ENCODE peak calls at places on chromosomes 6 and 20, in eight cellular contexts. Z is lower lobe of right lung; H is activated CD4-positive, alpha-beta memory T cell treated with anti-CD3 and anti-CD28 coated beads, Interleukin-2, amount 10 ng/mL, durations not matched to agents 7 days and 5 days; A is stimulated activated CD4-positive, alpha-beta T cell treated with anti-CD3 and anti-CD28 coated beads, Interleukin-12 subunit alpha, Interleukin-12 subunit beta, amount 100 ng/mL, for 4 hours; U is cardiac muscle cell; C is stimulated activated CD8-positive, alpha-beta memory T cell treated with anti-CD3 and anti-CD28 coated beads, Interleukin-4, amount 100 ng/mL, for 4 hours; V is AG04449; L is epithelial cell of esophagus. S is an unnamed sample.

GRCh38 chr6:11584264-11584663 is 46.7 kb downstream of the TMEM170B start:
- DNase-seq in Z (no peak), H (no peak), A (no peak), U (no peak), C (no peak), V (no peak), L (no peak), S (no peak)

GRCh38 chr20:11686900-11687543 is 230.7 kb upstream of the BTBD3 start:
- DNase-seq in Z (peak; percentile 34), H (no peak), A (no peak), U (peak; percentile 36), C (no peak), V (no peak), L (no peak), S (no peak)

GRCh38 chr6:127641905-127642304 is 64.9 kb downstream of the C6orf58 start:
- DNase-seq in Z (no peak), H (no peak), A (no peak), U (peak; percentile 49), C (no peak), V (no peak), L (peak; percentile 53), S (no peak)

GRCh38 chr20:52425253-52425652 is 233.7 kb upstream of the ZFP64 start:
- DNase-seq in Z (no peak), H (no peak), A (no peak), U (no peak), C (no peak), V (no peak), L (no peak), S (no peak)

GRCh38 chr6:116405663-116406329 is 35.0 kb downstream of the DSE start:
- DNase-seq in Z (no peak), H (no peak), A (no peak), U (peak; percentile 19), C (no peak), V (no peak), L (peak; percentile 73), S (no peak)

GRCh38 chr6:72140795-72141194 is 254.4 kb downstream of the RIMS1 start:
- DNase-seq in Z (no peak), H (no peak), A (no peak), U (no peak), C (no peak), V (no peak), L (peak; percentile 35), S (no peak)

GRCh38 chr20:50580842-50581544 is 70.8 kb downstream of the PTPN1 start:
- DNase-seq in Z (peak; percentile 43), H (no peak), A (no peak), U (no peak), C (no peak), V (no peak), L (no peak), S (no peak)

GRCh38 chr20:46130534-46130933 is 12.4 kb downstream of the CD40 start:
- DNase-seq in Z (no peak), H (no peak), A (no peak), U (no peak), C (no peak), V (no peak), L (no peak), S (peak; percentile 27)

GRCh38 chr6:41445268-41445667 is 100.9 kb upstream of the FOXP4 start:
- DNase-seq in Z (no peak), H (no peak), A (no peak), U (no peak), C (no peak), V (no peak), L (no peak), S (no peak)

GRCh38 chr20:23084845-23085355 is 1.2 kb downstream of the CD93 start:
- DNase-seq in Z (no peak), H (no peak), A (no peak), U (no peak), C (no peak), V (no peak), L (no peak), S (no peak)

GRCh38 chr6:130041594-130041993 is 23.2 kb downstream of the L3MBTL3 start:
- DNase-seq in Z (no peak), H (no peak), A (no peak), U (no peak), C (no peak), V (no peak), L (no peak), S (no peak)

GRCh38 chr6:36731622-36732310 is 34.1 kb downstream of the RAB44 start:
- DNase-seq in Z (no peak), H (no peak), A (no peak), U (no peak), C (no peak), V (no peak), L (no peak), S (no peak)

GRCh38 chr20:42494290-42494689 is 695.4 kb downstream of the PTPRT start:
- DNase-seq in Z (no peak), H (no peak), A (no peak), U (no peak), C (no peak), V (no peak), L (peak; percentile 26), S (no peak)

GRCh38 chr6:179340-179950 is 112.8 kb upstream of the DUSP22 start:
- DNase-seq in Z (no peak), H (no peak), A (no peak), U (no peak), C (no peak), V (no peak), L (no peak), S (no peak)

GRCh38 chr20:54195483-54196472 is 12.1 kb upstream of the PFDN4 start:
- DNase-seq in Z (no peak), H (no peak), A (no peak), U (no peak), C (no peak), V (no peak), L (no peak), S (no peak)

GRCh38 chr20:47680804-47681529 is 104.3 kb downstream of the SULF2 start:
- DNase-seq in Z (no peak), H (no peak), A (no peak), U (no peak), C (no peak), V (no peak), L (no peak), S (no peak)

GRCh38 chr6:110329348-110329728 is 28.8 kb downstream of the METTL24 start:
- DNase-seq in Z (no peak), H (no peak), A (no peak), U (no peak), C (no peak), V (no peak), L (no peak), S (no peak)

GRCh38 chr6:117397536-117398227 is 28.1 kb downstream of the ROS1 start:
- DNase-seq in Z (no peak), H (no peak), A (no peak), U (peak; percentile 25), C (no peak), V (no peak), L (no peak), S (no peak)

GRCh38 chr6:30583921-30584320 is 12.7 kb downstream of the ABCF1 start:
- DNase-seq in Z (no peak), H (no peak), A (no peak), U (no peak), C (no peak), V (no peak), L (no peak), S (no peak)

GRCh38 chr20:1266167-1266973 is at the start of gene SNPH:
- DNase-seq in Z (peak; percentile 73), H (peak; percentile 75), A (peak; percentile 69), U (peak; percentile 79), C (peak; percentile 24), V (no peak), L (peak; percentile 84), S (no peak)

S was measured in breast epithelium.